ENCODE peak calls at places on chromosome 16, in seven cellular contexts. One of them, this sample, is unnamed.

GRCh38 chr16:14309906-14310305 is 238.8 kb downstream of the MRTFB start:
- DNase-seq in OCI-LY7: no peak
- DNase-seq in CD8-positive, alpha-beta memory T cell: no peak
- DNase-seq in tibial artery: no peak
- DNase-seq in PC-9: peak
- DNase-seq in adrenal gland: no peak
- DNase-seq in kidney: no peak
- DNase-seq in this sample: no peak

GRCh38 chr16:77276686-77277085 is 77.5 kb downstream of the SYCE1L start:
- DNase-seq in CD8-positive, alpha-beta memory T cell: no peak
- DNase-seq in adrenal gland: no peak
- DNase-seq in PC-9: no peak
- DNase-seq in tibial artery: no peak
- DNase-seq in OCI-LY7: no peak
- DNase-seq in kidney: no peak
- DNase-seq in this sample: no peak

GRCh38 chr16:85963746-85964370 is 64.9 kb downstream of the IRF8 start:
- DNase-seq in adrenal gland: no peak
- DNase-seq in PC-9: no peak
- DNase-seq in tibial artery: no peak
- DNase-seq in kidney: no peak
- DNase-seq in CD8-positive, alpha-beta memory T cell: no peak
- DNase-seq in OCI-LY7: no peak
- DNase-seq in this sample: peak

GRCh38 chr16:3780570-3780969 is 63.2 kb upstream of the TRAP1 start:
- DNase-seq in PC-9: no peak
- DNase-seq in OCI-LY7: peak
- DNase-seq in kidney: no peak
- DNase-seq in adrenal gland: peak
- DNase-seq in tibial artery: no peak
- DNase-seq in CD8-positive, alpha-beta memory T cell: no peak
- DNase-seq in this sample: no peak

GRCh38 chr16:83336630-83337029 is 471.1 kb upstream of the HSBP1 start:
- DNase-seq in PC-9: no peak
- DNase-seq in OCI-LY7: no peak
- DNase-seq in tibial artery: no peak
- DNase-seq in adrenal gland: no peak
- DNase-seq in kidney: no peak
- DNase-seq in CD8-positive, alpha-beta memory T cell: no peak
- DNase-seq in this sample: no peak

GRCh38 chr16:71347146-71347545 is 11.4 kb upstream of the CALB2 start:
- DNase-seq in PC-9: no peak
- DNase-seq in CD8-positive, alpha-beta memory T cell: no peak
- DNase-seq in OCI-LY7: no peak
- DNase-seq in tibial artery: no peak
- DNase-seq in adrenal gland: no peak
- DNase-seq in kidney: no peak
- DNase-seq in this sample: no peak

GRCh38 chr16:970766-971581 is at the start of gene LMF1:
- DNase-seq in PC-9: peak
- DNase-seq in kidney: peak
- DNase-seq in CD8-positive, alpha-beta memory T cell: peak
- DNase-seq in OCI-LY7: peak
- DNase-seq in tibial artery: peak
- DNase-seq in adrenal gland: peak
- DNase-seq in this sample: peak

GRCh38 chr16:3282103-3282746 is 1.1 kb upstream of the ZNF263 start:
- DNase-seq in kidney: no peak
- DNase-seq in adrenal gland: no peak
- DNase-seq in PC-9: no peak
- DNase-seq in CD8-positive, alpha-beta memory T cell: no peak
- DNase-seq in tibial artery: peak
- DNase-seq in OCI-LY7: no peak
- DNase-seq in this sample: no peak

GRCh38 chr16:55501549-55502322 is 7.1 kb upstream of the LPCAT2 start:
- DNase-seq in PC-9: peak
- DNase-seq in adrenal gland: no peak
- DNase-seq in kidney: no peak
- DNase-seq in CD8-positive, alpha-beta memory T cell: no peak
- DNase-seq in tibial artery: no peak
- DNase-seq in OCI-LY7: peak
- DNase-seq in this sample: no peak

GRCh38 chr16:82945420-82946096 is 318.8 kb downstream of the CDH13 start:
- DNase-seq in adrenal gland: no peak
- DNase-seq in tibial artery: no peak
- DNase-seq in kidney: no peak
- DNase-seq in OCI-LY7: no peak
- DNase-seq in PC-9: no peak
- DNase-seq in CD8-positive, alpha-beta memory T cell: no peak
- DNase-seq in this sample: no peak

GRCh38 chr16:14475370-14476139 is 154.5 kb downstream of the PARN start:
- DNase-seq in PC-9: peak
- DNase-seq in tibial artery: no peak
- DNase-seq in OCI-LY7: no peak
- DNase-seq in kidney: no peak
- DNase-seq in adrenal gland: no peak
- DNase-seq in CD8-positive, alpha-beta memory T cell: no peak
- DNase-seq in this sample: no peak

GRCh38 chr16:1201444-1201843 is 23.6 kb downstream of the TPSG1 start:
- DNase-seq in CD8-positive, alpha-beta memory T cell: no peak
- DNase-seq in adrenal gland: no peak
- DNase-seq in OCI-LY7: no peak
- DNase-seq in PC-9: no peak
- DNase-seq in tibial artery: no peak
- DNase-seq in kidney: no peak
- DNase-seq in this sample: no peak

GRCh38 chr16:75000481-75001081 is 1.8 kb downstream of the ZNRF1 start:
- DNase-seq in PC-9: peak
- DNase-seq in OCI-LY7: no peak
- DNase-seq in adrenal gland: no peak
- DNase-seq in tibial artery: no peak
- DNase-seq in kidney: peak
- DNase-seq in CD8-positive, alpha-beta memory T cell: no peak
- DNase-seq in this sample: no peak

GRCh38 chr16:14007460-14007859 is 63.7 kb upstream of the MRTFB start:
- DNase-seq in OCI-LY7: no peak
- DNase-seq in kidney: no peak
- DNase-seq in CD8-positive, alpha-beta memory T cell: no peak
- DNase-seq in PC-9: no peak
- DNase-seq in tibial artery: no peak
- DNase-seq in adrenal gland: no peak
- DNase-seq in this sample: no peak

GRCh38 chr16:31268891-31269290 is 9.1 kb downstream of the ITGAM start:
- DNase-seq in tibial artery: no peak
- DNase-seq in OCI-LY7: no peak
- DNase-seq in kidney: no peak
- DNase-seq in adrenal gland: no peak
- DNase-seq in CD8-positive, alpha-beta memory T cell: no peak
- DNase-seq in PC-9: no peak
- DNase-seq in this sample: peak

GRCh38 chr16:50761276-50761675 is 19.4 kb downstream of the CYLD start:
- DNase-seq in OCI-LY7: no peak
- DNase-seq in tibial artery: no peak
- DNase-seq in PC-9: no peak
- DNase-seq in kidney: no peak
- DNase-seq in adrenal gland: no peak
- DNase-seq in CD8-positive, alpha-beta memory T cell: no peak
- DNase-seq in this sample: no peak

GRCh38 chr16:15642557-15643452 is at the start of gene MARF1:
- DNase-seq in tibial artery: peak
- DNase-seq in adrenal gland: peak
- DNase-seq in CD8-positive, alpha-beta memory T cell: peak
- DNase-seq in OCI-LY7: peak
- DNase-seq in PC-9: peak
- DNase-seq in kidney: peak
- DNase-seq in this sample: peak

GRCh38 chr16:25051446-25052160 is 36.4 kb upstream of the ARHGAP17 start:
- DNase-seq in CD8-positive, alpha-beta memory T cell: no peak
- DNase-seq in PC-9: peak
- DNase-seq in adrenal gland: no peak
- DNase-seq in OCI-LY7: no peak
- DNase-seq in kidney: no peak
- DNase-seq in tibial artery: no peak
- DNase-seq in this sample: no peak

GRCh38 chr16:11405331-11406176 is 60.3 kb downstream of the RMI2 start:
- DNase-seq in kidney: peak
- DNase-seq in adrenal gland: peak
- DNase-seq in tibial artery: no peak
- DNase-seq in PC-9: peak
- DNase-seq in OCI-LY7: peak
- DNase-seq in CD8-positive, alpha-beta memory T cell: peak
- DNase-seq in this sample: no peak

GRCh38 chr16:56610017-56610608 is 1.7 kb downstream of the MT2A start:
- DNase-seq in adrenal gland: peak
- DNase-seq in kidney: peak
- DNase-seq in tibial artery: peak
- DNase-seq in PC-9: peak
- DNase-seq in OCI-LY7: peak
- DNase-seq in CD8-positive, alpha-beta memory T cell: peak
- DNase-seq in this sample: peak

GRCh38 chr16:68839831-68840230 is 3.5 kb upstream of the TANGO6 start:
- DNase-seq in tibial artery: no peak
- DNase-seq in CD8-positive, alpha-beta memory T cell: no peak
- DNase-seq in PC-9: no peak
- DNase-seq in OCI-LY7: no peak
- DNase-seq in adrenal gland: no peak
- DNase-seq in kidney: no peak
- DNase-seq in this sample: no peak

GRCh38 chr16:77437859-77438258 is 3.0 kb upstream of the ADAMTS18 start:
- DNase-seq in adrenal gland: no peak
- DNase-seq in PC-9: no peak
- DNase-seq in CD8-positive, alpha-beta memory T cell: no peak
- DNase-seq in tibial artery: no peak
- DNase-seq in OCI-LY7: no peak
- DNase-seq in kidney: no peak
- DNase-seq in this sample: no peak

GRCh38 chr16:10136916-10137315 is 45.3 kb downstream of the GRIN2A start:
- DNase-seq in kidney: no peak
- DNase-seq in tibial artery: no peak
- DNase-seq in PC-9: no peak
- DNase-seq in adrenal gland: no peak
- DNase-seq in CD8-positive, alpha-beta memory T cell: no peak
- DNase-seq in OCI-LY7: no peak
- DNase-seq in this sample: no peak

GRCh38 chr16:666572-666971 is 1.4 kb upstream of the RHOT2 start:
- DNase-seq in CD8-positive, alpha-beta memory T cell: no peak
- DNase-seq in tibial artery: no peak
- DNase-seq in adrenal gland: no peak
- DNase-seq in OCI-LY7: no peak
- DNase-seq in kidney: no peak
- DNase-seq in PC-9: no peak
- DNase-seq in this sample: no peak

GRCh38 chr16:64397945-64398508 is 723.8 kb downstream of the CDH11 start:
- DNase-seq in CD8-positive, alpha-beta memory T cell: no peak
- DNase-seq in adrenal gland: no peak
- DNase-seq in OCI-LY7: no peak
- DNase-seq in PC-9: no peak
- DNase-seq in tibial artery: no peak
- DNase-seq in kidney: no peak
- DNase-seq in this sample: no peak

GRCh38 chr16:56861092-56861610 is 3.9 kb upstream of the SLC12A3 start:
- DNase-seq in PC-9: peak
- DNase-seq in tibial artery: no peak
- DNase-seq in OCI-LY7: peak
- DNase-seq in CD8-positive, alpha-beta memory T cell: no peak
- DNase-seq in kidney: no peak
- DNase-seq in adrenal gland: no peak
- DNase-seq in this sample: no peak

GRCh38 chr16:49617710-49618330 is 238.1 kb downstream of the ZNF423 start:
- DNase-seq in kidney: no peak
- DNase-seq in CD8-positive, alpha-beta memory T cell: no peak
- DNase-seq in tibial artery: no peak
- DNase-seq in adrenal gland: peak
- DNase-seq in PC-9: no peak
- DNase-seq in OCI-LY7: no peak
- DNase-seq in this sample: no peak

GRCh38 chr16:17519556-17519955 is 48.8 kb upstream of the XYLT1 start:
- DNase-seq in kidney: no peak
- DNase-seq in OCI-LY7: no peak
- DNase-seq in adrenal gland: no peak
- DNase-seq in tibial artery: no peak
- DNase-seq in PC-9: no peak
- DNase-seq in CD8-positive, alpha-beta memory T cell: no peak
- DNase-seq in this sample: no peak

GRCh38 chr16:50309527-50310307 is 43.4 kb downstream of the ADCY7 start:
- DNase-seq in CD8-positive, alpha-beta memory T cell: peak
- DNase-seq in PC-9: no peak
- DNase-seq in kidney: peak
- DNase-seq in tibial artery: peak
- DNase-seq in adrenal gland: peak
- DNase-seq in OCI-LY7: no peak
- DNase-seq in this sample: no peak

GRCh38 chr16:66385415-66385814 is 18.9 kb downstream of the CDH5 start:
- DNase-seq in adrenal gland: no peak
- DNase-seq in tibial artery: no peak
- DNase-seq in PC-9: no peak
- DNase-seq in kidney: no peak
- DNase-seq in OCI-LY7: no peak
- DNase-seq in CD8-positive, alpha-beta memory T cell: no peak
- DNase-seq in this sample: no peak
- H3K27ac ChIP-seq in adrenal gland: no peak
- H3K27ac ChIP-seq in tibial artery: no peak
- H3K27ac ChIP-seq in PC-9: no peak
- H3K27ac ChIP-seq in kidney: no peak
- H3K27ac ChIP-seq in OCI-LY7: no peak
- H3K27ac ChIP-seq in CD8-positive, alpha-beta memory T cell: no peak
- H3K27ac ChIP-seq in this sample: no peak

GRCh38 chr16:67163903-67164558 is 514 bp upstream of the HSF4 start:
- DNase-seq in CD8-positive, alpha-beta memory T cell: no peak
- DNase-seq in PC-9: no peak
- DNase-seq in adrenal gland: no peak
- DNase-seq in kidney: peak
- DNase-seq in OCI-LY7: no peak
- DNase-seq in tibial artery: no peak
- DNase-seq in this sample: peak
- H3K4me3 ChIP-seq in CD8-positive, alpha-beta memory T cell: no peak
- H3K4me3 ChIP-seq in PC-9: no peak
- H3K4me3 ChIP-seq in adrenal gland: no peak
- H3K4me3 ChIP-seq in kidney: peak
- H3K4me3 ChIP-seq in OCI-LY7: no peak
- H3K4me3 ChIP-seq in tibial artery: peak
- H3K4me3 ChIP-seq in this sample: peak

GRCh38 chr16:28884045-28884444 is 5.8 kb downstream of the ATP2A1 start:
- DNase-seq in PC-9: no peak
- DNase-seq in CD8-positive, alpha-beta memory T cell: no peak
- DNase-seq in tibial artery: no peak
- DNase-seq in adrenal gland: no peak
- DNase-seq in OCI-LY7: no peak
- DNase-seq in kidney: no peak
- DNase-seq in this sample: no peak
- H3K27ac ChIP-seq in PC-9: no peak
- H3K27ac ChIP-seq in CD8-positive, alpha-beta memory T cell: no peak
- H3K27ac ChIP-seq in tibial artery: no peak
- H3K27ac ChIP-seq in adrenal gland: no peak
- H3K27ac ChIP-seq in OCI-LY7: no peak
- H3K27ac ChIP-seq in kidney: no peak
- H3K27ac ChIP-seq in this sample: no peak

DNA sequence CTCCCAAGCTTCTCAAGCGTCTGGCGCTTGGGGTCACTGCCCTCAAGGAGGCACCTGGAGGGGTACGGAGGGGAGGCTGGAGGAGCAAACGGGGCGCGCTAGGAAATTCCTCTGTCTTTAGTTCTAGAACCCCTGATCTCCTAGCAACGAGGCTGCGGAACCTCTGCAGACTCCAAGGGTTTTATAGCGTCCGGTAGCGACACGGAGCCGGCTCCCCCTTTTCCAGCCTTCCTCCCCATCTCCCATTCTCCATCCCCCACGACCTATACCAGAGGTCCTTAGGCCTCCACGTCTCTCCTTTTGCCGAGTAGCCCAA is 601 bp upstream of the CDIPT start:
- DNase-seq in OCI-LY7: no peak
- DNase-seq in PC-9: no peak
- DNase-seq in CD8-positive, alpha-beta memory T cell: no peak
- DNase-seq in kidney: no peak
- DNase-seq in tibial artery: no peak
- DNase-seq in adrenal gland: no peak
- DNase-seq in this sample: no peak
- H3K4me3 ChIP-seq in OCI-LY7: no peak
- H3K4me3 ChIP-seq in PC-9: peak
- H3K4me3 ChIP-seq in CD8-positive, alpha-beta memory T cell: peak
- H3K4me3 ChIP-seq in kidney: peak
- H3K4me3 ChIP-seq in tibial artery: peak
- H3K4me3 ChIP-seq in adrenal gland: peak
- H3K4me3 ChIP-seq in this sample: peak